ENCODE peak calls at places on chromosomes 2 and 18, in seven cellular contexts. One of them, this sample, is unnamed.

GRCh38 chr2:234451852-234452625 is 44.8 kb downstream of the ARL4C start:
- DNase-seq in HepG2: no peak
- DNase-seq in endothelial cell of umbilical vein: no peak
- DNase-seq in GM12891: no peak
- DNase-seq in HCT116: no peak
- DNase-seq in breast epithelium: no peak
- DNase-seq in upper lobe of left lung: no peak
- DNase-seq in this sample: no peak

GRCh38 chr2:190408538-190409271 is 550 bp downstream of the MFSD6 start:
- DNase-seq in upper lobe of left lung: peak; percentile 69
- DNase-seq in HepG2: no peak
- DNase-seq in HCT116: peak; percentile 7
- DNase-seq in endothelial cell of umbilical vein: peak; percentile 24
- DNase-seq in breast epithelium: peak; percentile 56
- DNase-seq in GM12891: peak; percentile 54
- DNase-seq in this sample: peak; percentile 72

GRCh38 chr18:79657342-79657996 is 22.1 kb upstream of the CTDP1 start:
- DNase-seq in HepG2: no peak
- DNase-seq in breast epithelium: no peak
- DNase-seq in endothelial cell of umbilical vein: no peak
- DNase-seq in HCT116: no peak
- DNase-seq in upper lobe of left lung: no peak
- DNase-seq in GM12891: no peak
- DNase-seq in this sample: no peak

GRCh38 chr2:99337931-99338580 is 867 bp downstream of the EIF5B start:
- DNase-seq in endothelial cell of umbilical vein: peak; percentile 47
- DNase-seq in GM12891: no peak
- DNase-seq in HCT116: no peak
- DNase-seq in HepG2: peak; percentile 16
- DNase-seq in breast epithelium: no peak
- DNase-seq in upper lobe of left lung: no peak
- DNase-seq in this sample: no peak

GRCh38 chr2:13056259-13056843 is 339.6 kb downstream of the TRIB2 start:
- DNase-seq in HCT116: no peak
- DNase-seq in GM12891: no peak
- DNase-seq in upper lobe of left lung: no peak
- DNase-seq in HepG2: no peak
- DNase-seq in endothelial cell of umbilical vein: peak; percentile 28
- DNase-seq in breast epithelium: no peak
- DNase-seq in this sample: no peak

GRCh38 chr2:54409752-54410151 is 46.4 kb upstream of the SPTBN1 start:
- DNase-seq in upper lobe of left lung: no peak
- DNase-seq in GM12891: no peak
- DNase-seq in endothelial cell of umbilical vein: no peak
- DNase-seq in breast epithelium: no peak
- DNase-seq in HepG2: no peak
- DNase-seq in HCT116: no peak
- DNase-seq in this sample: no peak

GRCh38 chr2:27776097-27776496 is 4.6 kb downstream of the MRPL33 start:
- DNase-seq in HCT116: no peak
- DNase-seq in endothelial cell of umbilical vein: no peak
- DNase-seq in GM12891: no peak
- DNase-seq in breast epithelium: no peak
- DNase-seq in HepG2: no peak
- DNase-seq in upper lobe of left lung: no peak
- DNase-seq in this sample: peak; percentile 33

GRCh38 chr2:160214461-160215055 is 14.5 kb upstream of the ITGB6 start:
- DNase-seq in breast epithelium: no peak
- DNase-seq in endothelial cell of umbilical vein: no peak
- DNase-seq in HepG2: peak; percentile 42
- DNase-seq in upper lobe of left lung: peak; percentile 69
- DNase-seq in HCT116: no peak
- DNase-seq in GM12891: no peak
- DNase-seq in this sample: no peak

GRCh38 chr18:63366270-63366990 is 576 bp downstream of the KDSR start:
- DNase-seq in HepG2: peak; percentile 64
- DNase-seq in endothelial cell of umbilical vein: peak; percentile 62
- DNase-seq in HCT116: peak; percentile 32
- DNase-seq in breast epithelium: peak; percentile 64
- DNase-seq in upper lobe of left lung: peak; percentile 80
- DNase-seq in GM12891: peak; percentile 46
- DNase-seq in this sample: peak; percentile 77

GRCh38 chr2:148874868-148875341 is at the start of gene KIF5C:
- DNase-seq in HepG2: peak; percentile 52
- DNase-seq in upper lobe of left lung: peak; percentile 78
- DNase-seq in GM12891: peak; percentile 91
- DNase-seq in breast epithelium: peak; percentile 78
- DNase-seq in endothelial cell of umbilical vein: peak; percentile 29
- DNase-seq in HCT116: peak; percentile 84
- DNase-seq in this sample: peak; percentile 84

GRCh38 chr2:153873062-153874048 is 1.6 kb downstream of the GALNT13 start:
- DNase-seq in endothelial cell of umbilical vein: no peak
- DNase-seq in breast epithelium: no peak
- DNase-seq in GM12891: no peak
- DNase-seq in upper lobe of left lung: no peak
- DNase-seq in HCT116: no peak
- DNase-seq in HepG2: no peak
- DNase-seq in this sample: no peak

GRCh38 chr2:201855356-201855755 is 49.0 kb downstream of the CDK15 start:
- DNase-seq in GM12891: no peak
- DNase-seq in HCT116: no peak
- DNase-seq in upper lobe of left lung: no peak
- DNase-seq in HepG2: no peak
- DNase-seq in breast epithelium: no peak
- DNase-seq in endothelial cell of umbilical vein: no peak
- DNase-seq in this sample: no peak

GRCh38 chr18:22348521-22349316 is 69.0 kb downstream of the CTAGE1 start:
- DNase-seq in HCT116: no peak
- DNase-seq in GM12891: no peak
- DNase-seq in HepG2: no peak
- DNase-seq in endothelial cell of umbilical vein: peak; percentile 56
- DNase-seq in upper lobe of left lung: peak; percentile 54
- DNase-seq in breast epithelium: peak; percentile 67
- DNase-seq in this sample: peak; percentile 75

GRCh38 chr18:79611040-79611681 is 68.4 kb upstream of the CTDP1 start:
- DNase-seq in GM12891: no peak
- DNase-seq in endothelial cell of umbilical vein: peak; percentile 71
- DNase-seq in HepG2: no peak
- DNase-seq in HCT116: peak; percentile 2
- DNase-seq in upper lobe of left lung: peak; percentile 9
- DNase-seq in breast epithelium: peak; percentile 50
- DNase-seq in this sample: no peak

GRCh38 chr18:40159141-40160017 is 1795.7 kb upstream of the PIK3C3 start:
- DNase-seq in HepG2: peak; percentile 35
- DNase-seq in HCT116: peak; percentile 16
- DNase-seq in endothelial cell of umbilical vein: peak; percentile 63
- DNase-seq in breast epithelium: no peak
- DNase-seq in GM12891: no peak
- DNase-seq in upper lobe of left lung: no peak
- DNase-seq in this sample: no peak

GRCh38 chr2:161090401-161090800 is 69.8 kb upstream of the TANK start:
- DNase-seq in GM12891: no peak
- DNase-seq in HCT116: no peak
- DNase-seq in endothelial cell of umbilical vein: peak; percentile 90
- DNase-seq in breast epithelium: no peak
- DNase-seq in HepG2: no peak
- DNase-seq in upper lobe of left lung: peak; percentile 36
- DNase-seq in this sample: peak; percentile 17

GRCh38 chr2:241842620-241843211 is 16.0 kb downstream of the PDCD1 start:
- DNase-seq in GM12891: peak; percentile 70
- DNase-seq in HCT116: no peak
- DNase-seq in HepG2: no peak
- DNase-seq in upper lobe of left lung: peak; percentile 65
- DNase-seq in breast epithelium: peak; percentile 51
- DNase-seq in endothelial cell of umbilical vein: no peak
- DNase-seq in this sample: peak; percentile 65

GRCh38 chr2:164606557-164606956 is 14.7 kb downstream of the GRB14 start:
- DNase-seq in GM12891: no peak
- DNase-seq in endothelial cell of umbilical vein: peak; percentile 18
- DNase-seq in breast epithelium: no peak
- DNase-seq in HepG2: no peak
- DNase-seq in HCT116: no peak
- DNase-seq in upper lobe of left lung: no peak
- DNase-seq in this sample: no peak

GRCh38 chr2:64626146-64626809 is 27.4 kb downstream of the SERTAD2 start:
- DNase-seq in breast epithelium: no peak
- DNase-seq in HCT116: no peak
- DNase-seq in HepG2: no peak
- DNase-seq in upper lobe of left lung: no peak
- DNase-seq in endothelial cell of umbilical vein: no peak
- DNase-seq in GM12891: no peak
- DNase-seq in this sample: no peak

GRCh38 chr2:60505240-60505639 is 48.2 kb downstream of the BCL11A start:
- DNase-seq in HCT116: no peak
- DNase-seq in upper lobe of left lung: no peak
- DNase-seq in breast epithelium: no peak
- DNase-seq in GM12891: no peak
- DNase-seq in endothelial cell of umbilical vein: no peak
- DNase-seq in HepG2: no peak
- DNase-seq in this sample: no peak

GRCh38 chr2:17300141-17300540 is 218.1 kb downstream of the RAD51AP2 start:
- DNase-seq in HepG2: no peak
- DNase-seq in HCT116: no peak
- DNase-seq in breast epithelium: no peak
- DNase-seq in upper lobe of left lung: no peak
- DNase-seq in endothelial cell of umbilical vein: no peak
- DNase-seq in GM12891: no peak
- DNase-seq in this sample: no peak

GRCh38 chr2:231604685-231605606 is 12.3 kb downstream of the TEX44 start:
- DNase-seq in breast epithelium: peak; percentile 99
- DNase-seq in GM12891: peak; percentile 98
- DNase-seq in upper lobe of left lung: peak; percentile 100
- DNase-seq in HepG2: peak; percentile 92
- DNase-seq in endothelial cell of umbilical vein: peak; percentile 98
- DNase-seq in HCT116: peak; percentile 94
- DNase-seq in this sample: peak; percentile 100
- TF ChIP-seq POLR2A in breast epithelium: peak; percentile 39
- TF ChIP-seq POLR2A in GM12891: no peak
- TF ChIP-seq POLR2A in upper lobe of left lung: no peak
- TF ChIP-seq POLR2A in HepG2: no peak
- TF ChIP-seq POLR2A in endothelial cell of umbilical vein: no peak
- TF ChIP-seq POLR2A in HCT116: no peak
- TF ChIP-seq POLR2A in this sample: peak; percentile 58

DNA sequence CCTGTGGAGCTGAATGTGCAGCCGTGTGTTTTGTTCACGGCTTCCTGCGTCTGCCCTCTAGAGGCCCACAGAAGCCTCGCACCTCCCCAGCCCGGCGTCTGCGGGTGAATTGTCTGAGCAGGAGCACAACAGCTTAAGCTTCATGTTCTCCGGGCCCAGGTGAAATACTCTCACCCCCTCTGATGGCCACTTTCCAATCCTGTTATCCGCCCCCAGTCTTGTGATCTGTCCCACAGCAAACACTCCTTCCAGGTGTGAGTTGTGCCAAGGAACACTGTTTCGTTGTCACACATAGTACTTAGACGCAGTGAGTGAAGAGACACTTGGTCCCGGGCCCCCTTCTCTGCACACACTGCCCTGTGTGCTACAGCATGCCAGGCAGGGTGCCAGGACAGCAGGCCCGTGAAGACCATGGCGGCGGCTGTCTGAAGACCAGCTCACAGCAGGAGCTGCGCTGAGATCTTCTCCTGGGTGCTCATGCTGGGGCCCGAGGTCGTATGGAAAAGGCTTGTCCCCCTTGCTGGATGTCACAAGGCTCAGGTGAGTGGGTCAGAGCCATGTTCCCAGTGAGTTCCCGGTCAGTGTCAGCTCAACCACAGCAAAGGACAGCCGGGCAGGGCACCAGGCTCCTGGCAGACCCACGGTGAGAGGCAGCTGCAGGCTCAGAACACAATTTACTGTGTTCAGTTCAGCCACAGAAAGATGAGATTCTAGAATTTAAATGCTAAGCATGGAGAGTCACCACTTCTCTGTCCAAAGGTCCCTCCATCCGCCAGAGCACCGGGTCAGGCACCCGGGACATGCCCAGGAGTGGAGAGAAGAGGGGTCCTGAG is 6.8 kb upstream of the PXDN start:
- DNase-seq in HepG2: peak; percentile 28
- DNase-seq in HCT116: peak; percentile 42
- DNase-seq in upper lobe of left lung: peak; percentile 73
- DNase-seq in endothelial cell of umbilical vein: peak; percentile 68
- DNase-seq in GM12891: peak; percentile 66
- DNase-seq in breast epithelium: peak; percentile 84
- DNase-seq in this sample: peak; percentile 65
- TF ChIP-seq POLR2AphosphoS5 in HepG2: no peak
- TF ChIP-seq POLR2AphosphoS5 in HCT116: no peak
- TF ChIP-seq POLR2AphosphoS5 in upper lobe of left lung: no peak
- TF ChIP-seq POLR2AphosphoS5 in endothelial cell of umbilical vein: no peak
- TF ChIP-seq POLR2AphosphoS5 in GM12891: no peak
- TF ChIP-seq POLR2AphosphoS5 in breast epithelium: no peak
- TF ChIP-seq POLR2AphosphoS5 in this sample: no peak

DNA sequence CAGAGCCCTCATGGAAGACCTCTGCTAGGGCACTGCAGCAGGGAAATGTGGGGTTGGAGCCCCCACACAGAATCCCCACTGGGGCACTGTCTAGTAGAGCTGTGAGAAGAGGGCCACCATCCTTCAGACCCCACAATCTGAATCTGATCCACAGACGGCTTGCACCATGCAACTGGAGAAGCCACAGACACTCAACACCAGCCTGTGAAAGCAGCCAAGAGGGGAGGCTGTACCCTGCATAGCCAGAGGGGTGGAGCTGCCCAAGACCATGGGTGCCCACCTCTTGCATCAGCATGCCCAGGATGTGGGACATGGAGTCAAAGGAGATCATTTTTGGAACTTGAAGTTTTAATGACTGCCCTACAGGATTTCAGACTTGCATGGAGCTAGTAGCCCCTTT is 6.5 kb downstream of the CD226 start:
- DNase-seq in endothelial cell of umbilical vein: no peak
- DNase-seq in HCT116: no peak
- DNase-seq in GM12891: no peak
- DNase-seq in breast epithelium: no peak
- DNase-seq in upper lobe of left lung: no peak
- DNase-seq in HepG2: no peak
- DNase-seq in this sample: no peak
- TF ChIP-seq POLR2A in endothelial cell of umbilical vein: no peak
- TF ChIP-seq POLR2A in HCT116: no peak
- TF ChIP-seq POLR2A in GM12891: peak; percentile 14
- TF ChIP-seq POLR2A in breast epithelium: no peak
- TF ChIP-seq POLR2A in upper lobe of left lung: no peak
- TF ChIP-seq POLR2A in HepG2: no peak
- TF ChIP-seq POLR2A in this sample: no peak

GRCh38 chr2:36477744-36478143 is 120.2 kb downstream of the FEZ2 start:
- DNase-seq in HCT116: no peak
- DNase-seq in HepG2: no peak
- DNase-seq in breast epithelium: no peak
- DNase-seq in endothelial cell of umbilical vein: peak; percentile 63
- DNase-seq in GM12891: no peak
- DNase-seq in upper lobe of left lung: no peak
- DNase-seq in this sample: no peak
- TF ChIP-seq POLR2AphosphoS5 in HCT116: no peak
- TF ChIP-seq POLR2AphosphoS5 in HepG2: no peak
- TF ChIP-seq POLR2AphosphoS5 in breast epithelium: no peak
- TF ChIP-seq POLR2AphosphoS5 in endothelial cell of umbilical vein: no peak
- TF ChIP-seq POLR2AphosphoS5 in GM12891: no peak
- TF ChIP-seq POLR2AphosphoS5 in upper lobe of left lung: no peak
- TF ChIP-seq POLR2AphosphoS5 in this sample: no peak

This sample was measured in transverse colon.